ENCODE peak calls at places on chromosomes 5 and 9, in five cellular contexts. Z is stimulated activated CD4-positive, alpha-beta T cell treated with anti-CD3 and anti-CD28 coated beads, Interleukin-15, amount 100 ng/mL, for 24 hours; F is NB4; T is HEK293T; K is CD4-positive, alpha-beta T cell. X is an unnamed sample.

GRCh38 chr5:64914396-64914795 is 145.7 kb downstream of the CWC27 start:
- DNase-seq in Z (no peak), F (no peak), T (no peak), K (no peak), X (no peak)

GRCh38 chr5:127561254-127561653 is 43.8 kb downstream of the PRRC1 start:
- DNase-seq in Z (no peak), F (no peak), T (no peak), K (no peak), X (peak; percentile 58)

GRCh38 chr5:97629281-97629680 is 446.2 kb upstream of the RIOK2 start:
- DNase-seq in Z (no peak), F (no peak), T (no peak), K (no peak), X (peak; percentile 35)

GRCh38 chr5:179914032-179914755 is 6.5 kb upstream of the TBC1D9B start:
- DNase-seq in Z (no peak), F (peak; percentile 89), T (no peak), K (no peak), X (peak; percentile 99)

GRCh38 chr9:7320139-7320538 is 479.4 kb downstream of the DMAC1 start:
- DNase-seq in Z (no peak), F (peak; percentile 62), T (no peak), K (no peak), X (peak; percentile 80)

GRCh38 chr5:149857499-149857898 is 87.1 kb downstream of the PDE6A start:
- DNase-seq in Z (no peak), F (no peak), T (no peak), K (no peak), X (peak; percentile 67)

GRCh38 chr5:54717870-54718269 is 200.3 kb downstream of the SNX18 start:
- DNase-seq in Z (peak; percentile 41), F (no peak), T (no peak), K (no peak), X (no peak)

GRCh38 chr5:56361398-56361797 is 128.3 kb upstream of the ANKRD55 start:
- DNase-seq in Z (no peak), F (no peak), T (no peak), K (no peak), X (no peak)

GRCh38 chr9:73065439-73065838 is 86.2 kb upstream of the ANXA1 start:
- DNase-seq in Z (no peak), F (no peak), T (no peak), K (no peak), X (no peak)

GRCh38 chr5:14054965-14055963 is 87.9 kb upstream of the TRIO start:
- DNase-seq in Z (no peak), F (no peak), T (no peak), K (no peak), X (peak; percentile 55)

GRCh38 chr5:90528704-90529233 is 615 bp downstream of the LYSMD3 start:
- DNase-seq in Z (no peak), F (peak; percentile 31), T (peak; percentile 13), K (no peak), X (peak; percentile 23)

GRCh38 chr5:96601811-96602244 is 60.3 kb upstream of the CAST start:
- DNase-seq in Z (peak; percentile 58), F (peak; percentile 53), T (peak; percentile 69), K (peak; percentile 14), X (peak; percentile 73)